ENCODE peak calls at places on chromosome 12, in six cellular contexts. A is HEK293T, I is GM06990, C is GM23338, K is lower lobe of right lung, Y is heart right ventricle. M is an unnamed sample.

GRCh38 chr12:49953146-49953545 is 2.6 kb downstream of the AQP2 start:
- DNase-seq in Y (no peak), C (no peak), I (no peak), A (no peak), K (peak; percentile 46), M (peak; percentile 67)

GRCh38 chr12:123634142-123634561 is 523 bp downstream of the GTF2H3 start:
- DNase-seq in C (no peak), I (no peak), A (no peak), Y (no peak), K (no peak), M (no peak)

GRCh38 chr12:110934093-110934852 is 13.9 kb upstream of the MYL2 start:
- DNase-seq in K (no peak), C (peak; percentile 74), A (no peak), I (no peak), Y (no peak), M (no peak)

GRCh38 chr12:11814362-11814761 is 164.9 kb downstream of the ETV6 start:
- DNase-seq in C (no peak), Y (no peak), A (no peak), I (no peak), K (no peak), M (no peak)

GRCh38 chr12:33724867-33725266 is 285.2 kb upstream of the SYT10 start:
- DNase-seq in A (no peak), C (no peak), K (no peak), Y (no peak), I (no peak), M (no peak)

GRCh38 chr12:28237423-28237822 is 47.2 kb downstream of the CCDC91 start:
- DNase-seq in Y (no peak), I (no peak), K (no peak), C (peak; percentile 60), A (no peak), M (no peak)

GRCh38 chr12:27336254-27336653 is 3.6 kb downstream of the BMAL2 start:
- DNase-seq in I (no peak), Y (no peak), A (no peak), C (no peak), K (no peak), M (no peak)

GRCh38 chr12:128258866-128259555 is 8.0 kb upstream of the TMEM132C start:
- DNase-seq in C (no peak), Y (no peak), K (no peak), I (no peak), A (no peak), M (no peak)

GRCh38 chr12:127657036-127657435 is 609.9 kb upstream of the TMEM132C start:
- DNase-seq in Y (no peak), A (no peak), K (no peak), I (no peak), C (no peak), M (no peak)

GRCh38 chr12:6821674-6822433 is at the start of gene GPR162:
- DNase-seq in Y (peak; percentile 63), I (no peak), A (peak; percentile 66), K (peak; percentile 69), C (peak; percentile 93), M (no peak)

GRCh38 chr12:88624911-88625310 is 44.6 kb upstream of the KITLG start:
- DNase-seq in A (no peak), C (no peak), I (no peak), Y (no peak), K (no peak), M (no peak)

GRCh38 chr12:66235626-66236281 is 46.7 kb downstream of the IRAK3 start:
- DNase-seq in A (peak; percentile 38), Y (no peak), C (peak; percentile 25), K (no peak), I (no peak), M (no peak)

GRCh38 chr12:29611906-29612305 is 114.4 kb upstream of the OVCH1 start:
- DNase-seq in K (no peak), A (no peak), Y (peak; percentile 11), C (no peak), I (no peak), M (no peak)

M was measured in upper lobe of right lung.